ENCODE peak calls at places on chromosome 18, in four cellular contexts. V, M, B and H are unnamed samples. For H3K27me3, the result is how much of the 10 kb centered on the place peaks cover.

GRCh38 chr18:68489018-68489792 is 225.7 kb downstream of the TMX3 start:
- DNase-seq in V (no peak), M (no peak), B (no peak), H (no peak)

GRCh38 chr18:68840554-68841263 is 42.8 kb downstream of the CCDC102B start:
- DNase-seq in V (no peak), M (peak), B (no peak), H (no peak)

GRCh38 chr18:34697891-34698290 is 12.2 kb upstream of the DTNA start:
- DNase-seq in V (no peak), M (no peak), B (no peak), H (no peak)

GRCh38 chr18:23883277-23883790 is 131.2 kb upstream of the TTC39C start:
- DNase-seq in V (no peak), M (no peak), B (no peak), H (no peak)

GRCh38 chr18:46920067-46920466 is 2.7 kb downstream of the KATNAL2 start:
- DNase-seq in V (no peak), M (no peak), B (no peak), H (no peak)

GRCh38 chr18:51153659-51154371 is 43.7 kb downstream of the MEX3C start:
- DNase-seq in V (peak), M (peak), B (no peak), H (no peak)

GRCh38 chr18:62102221-62102620 is 84.6 kb downstream of the PIGN start:
- DNase-seq in V (no peak), M (no peak), B (no peak), H (no peak)

GRCh38 chr18:22745966-22746365 is 187.2 kb upstream of the RBBP8 start:
- DNase-seq in V (no peak), M (no peak), B (no peak), H (no peak)

GRCh38 chr18:61948842-61949438 is 56.1 kb upstream of the RNF152 start:
- DNase-seq in V (no peak), M (no peak), B (no peak), H (no peak)

GRCh38 chr18:25077933-25078707 is 273.8 kb downstream of the ZNF521 start:
- DNase-seq in V (no peak), M (no peak), B (no peak), H (no peak)

GRCh38 chr18:54206447-54206846 is 18.0 kb downstream of the MBD2 start:
- DNase-seq in V (no peak), M (no peak), B (no peak), H (no peak)

GRCh38 chr18:3593381-3593903 is 143.5 kb downstream of the TGIF1 start:
- DNase-seq in V (no peak), M (peak), B (no peak), H (no peak)

GRCh38 chr18:2348003-2348402 is 223.3 kb downstream of the METTL4 start:
- DNase-seq in V (no peak), M (no peak), B (no peak), H (no peak)

GRCh38 chr18:70132999-70133398 is 72.5 kb downstream of the RTTN start:
- DNase-seq in V (no peak), M (no peak), B (no peak), H (no peak)

GRCh38 chr18:39701839-39702238 is 2136.2 kb upstream of the CELF4 start:
- DNase-seq in V (no peak), M (no peak), B (no peak), H (no peak)

GRCh38 chr18:38575648-38576047 is 1010.0 kb upstream of the CELF4 start:
- DNase-seq in V (peak), M (no peak), B (no peak), H (no peak)

GRCh38 chr18:5469340-5469739 is 74.5 kb downstream of the EPB41L3 start:
- DNase-seq in V (no peak), M (no peak), B (no peak), H (no peak)

GRCh38 chr18:22026362-22026761 is 143.0 kb upstream of the GATA6 start:
- DNase-seq in V (no peak), M (no peak), B (no peak), H (no peak)

GRCh38 chr18:731185-731584 is 18.8 kb upstream of the ENOSF1 start:
- DNase-seq in V (no peak), M (no peak), B (no peak), H (no peak)

GRCh38 chr18:13437801-13438506 is 219.4 kb downstream of the LDLRAD4 start:
- DNase-seq in V (peak), M (no peak), B (no peak), H (no peak)

GRCh38 chr18:63213936-63214671 is 105.5 kb downstream of the BCL2 start:
- DNase-seq in V (no peak), M (no peak), B (no peak), H (no peak)

GRCh38 chr18:69490813-69491212 is 90.1 kb downstream of the DOK6 start:
- DNase-seq in V (no peak), M (no peak), B (no peak), H (no peak)

GRCh38 chr18:46408334-46408987 is 248.6 kb downstream of the LOXHD1 start:
- DNase-seq in V (no peak), M (peak), B (no peak), H (no peak)

GRCh38 chr18:68417166-68417776 is 297.6 kb downstream of the TMX3 start:
- DNase-seq in V (no peak), M (no peak), B (no peak), H (no peak)

GRCh38 chr18:70907673-70908072 is 618.8 kb downstream of the SOCS6 start:
- DNase-seq in V (no peak), M (no peak), B (no peak), H (no peak)

GRCh38 chr18:50340078-50340477 is 34.8 kb upstream of the SKA1 start:
- DNase-seq in V (no peak), M (no peak), B (no peak), H (no peak)

GRCh38 chr18:13219576-13219975 is 1.0 kb downstream of the LDLRAD4 start:
- DNase-seq in V (no peak), M (no peak), B (no peak), H (no peak)

GRCh38 chr18:55380574-55380973 is 207.4 kb downstream of the TCF4 start:
- DNase-seq in V (no peak), M (no peak), B (no peak), H (no peak)

GRCh38 chr18:50338676-50339075 is 36.2 kb upstream of the SKA1 start:
- DNase-seq in V (no peak), M (no peak), B (no peak), H (no peak)

GRCh38 chr18:54444309-54444914 is 86.7 kb downstream of the C18orf54 start:
- DNase-seq in V (no peak), M (peak), B (peak), H (no peak)

GRCh38 chr18:13262839-13263691 is 44.5 kb downstream of the LDLRAD4 start:
- DNase-seq in V (no peak), M (no peak), B (no peak), H (no peak)

GRCh38 chr18:903703-904102 is 968 bp upstream of the ADCYAP1 start:
- DNase-seq in V (no peak), M (peak), B (peak), H (peak)

GRCh38 chr18:5414546-5414945 is 119.0 kb upstream of the ZBTB14 start:
- DNase-seq in V (no peak), M (no peak), B (no peak), H (no peak)

GRCh38 chr18:65750421-65751144 is at the start of gene CDH7:
- DNase-seq in V (no peak), M (no peak), B (no peak), H (peak)

GRCh38 chr18:3321133-3321812 is 59.3 kb downstream of the MYL12B start:
- DNase-seq in V (no peak), M (no peak), B (no peak), H (no peak)

GRCh38 chr18:44564922-44565321 is 115.8 kb upstream of the SETBP1 start:
- DNase-seq in V (no peak), M (no peak), B (no peak), H (no peak)

GRCh38 chr18:53698907-53699306 is 525.6 kb downstream of the MBD2 start:
- DNase-seq in V (no peak), M (peak), B (peak), H (peak)

GRCh38 chr18:78978336-78979057 is 1.1 kb upstream of the SALL3 start:
- DNase-seq in V (no peak), M (no peak), B (no peak), H (no peak)
- H3K27me3 ChIP-seq in V (under half), M (half or more), B (half or more), H (half or more)

GRCh38 chr18:59282341-59282740 is 9.1 kb upstream of the RAX start:
- DNase-seq in V (no peak), M (no peak), B (no peak), H (no peak)

GRCh38 chr18:59276047-59276446 is 2.8 kb upstream of the RAX start:
- DNase-seq in V (no peak), M (no peak), B (no peak), H (no peak)

GRCh38 chr18:59275406-59275949 is 2.2 kb upstream of the RAX start:
- DNase-seq in V (no peak), M (no peak), B (no peak), H (no peak)

GRCh38 chr18:59279722-59280121 is 6.5 kb upstream of the RAX start:
- DNase-seq in V (no peak), M (no peak), B (no peak), H (no peak)

GRCh38 chr18:59279193-59279592 is 5.9 kb upstream of the RAX start:
- DNase-seq in V (no peak), M (no peak), B (no peak), H (no peak)
- H3K27me3 ChIP-seq in V (under half), M (half or more), B (half or more), H (half or more)

GRCh38 chr18:10928971-10929373 is 220.4 kb downstream of the PIEZO2 start:
- DNase-seq in V (no peak), M (no peak), B (no peak), H (no peak)

GRCh38 chr18:10926565-10927194 is 222.7 kb downstream of the PIEZO2 start:
- DNase-seq in V (no peak), M (no peak), B (no peak), H (no peak)

GRCh38 chr18:10927980-10928605 is 221.3 kb downstream of the PIEZO2 start:
- DNase-seq in V (no peak), M (no peak), B (no peak), H (no peak)

GRCh38 chr18:10927290-10927979 is 221.9 kb downstream of the PIEZO2 start:
- DNase-seq in V (no peak), M (no peak), B (peak), H (no peak)

GRCh38 chr18:10930078-10930477 is 219.3 kb downstream of the PIEZO2 start:
- DNase-seq in V (no peak), M (no peak), B (no peak), H (no peak)
- H3K27me3 ChIP-seq in V (under half), M (under half), B (under half), H (under half)

GRCh38 chr18:11669948-11670275 is 19.2 kb upstream of the GNAL start:
- DNase-seq in V (no peak), M (no peak), B (no peak), H (no peak)

GRCh38 chr18:11669271-11669947 is 19.7 kb upstream of the GNAL start:
- DNase-seq in V (no peak), M (no peak), B (no peak), H (no peak)

GRCh38 chr18:11666831-11667230 is 22.2 kb upstream of the GNAL start:
- DNase-seq in V (no peak), M (no peak), B (no peak), H (no peak)

GRCh38 chr18:11667578-11667977 is 21.5 kb upstream of the GNAL start:
- DNase-seq in V (no peak), M (no peak), B (no peak), H (no peak)

GRCh38 chr18:11668441-11669169 is 20.5 kb upstream of the GNAL start:
- DNase-seq in V (no peak), M (no peak), B (no peak), H (no peak)
- H3K27me3 ChIP-seq in V (under half), M (under half), B (under half), H (under half)

GRCh38 chr18:48455555-48456478 is 46.6 kb upstream of the ZBTB7C start:
- DNase-seq in V (peak), M (peak), B (no peak), H (no peak)
- H3K27me3 ChIP-seq in V (under half), M (under half), B (under half), H (under half)

DNA sequence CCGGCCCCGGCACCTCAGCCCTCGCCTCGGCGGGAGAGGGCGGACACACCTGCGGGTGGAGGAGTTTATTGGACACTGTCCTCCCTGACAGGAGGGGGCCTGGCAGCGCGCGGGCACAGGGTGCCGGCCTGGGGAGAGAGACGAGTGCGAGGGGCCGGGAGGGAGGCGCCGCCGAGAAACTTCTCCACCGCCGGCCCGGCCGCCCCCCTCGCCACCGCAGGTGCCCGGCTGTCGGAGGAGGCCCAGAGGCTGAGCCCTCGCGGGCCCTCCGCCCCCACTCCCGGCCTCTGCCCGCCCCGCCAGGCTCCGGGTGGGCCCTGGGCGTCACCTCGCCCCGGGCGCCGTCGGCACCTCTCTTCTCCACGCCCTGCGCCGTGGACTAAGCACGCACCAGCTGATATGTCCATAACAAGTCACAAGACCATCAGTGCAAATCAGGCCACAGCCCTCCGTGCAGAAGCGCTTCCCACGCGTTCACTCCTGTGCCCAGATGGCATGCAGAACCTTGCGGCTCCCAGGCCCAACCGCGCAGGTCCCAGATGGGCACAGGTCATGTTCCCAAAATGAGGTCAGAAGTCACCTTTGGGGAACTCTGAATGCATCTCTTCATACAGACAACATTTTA is 311.2 kb downstream of the CELF4 start:
- DNase-seq in V (no peak), M (no peak), B (no peak), H (no peak)
- H3K27me3 ChIP-seq in V (under half), M (half or more), B (half or more), H (half or more)

GRCh38 chr18:35771172-35771571 is 189.6 kb downstream of the GALNT1 start:
- DNase-seq in V (no peak), M (no peak), B (no peak), H (no peak)

GRCh38 chr18:35775887-35776286 is 194.3 kb downstream of the GALNT1 start:
- DNase-seq in V (no peak), M (no peak), B (no peak), H (no peak)

GRCh38 chr18:35770360-35770759 is 188.8 kb downstream of the GALNT1 start:
- DNase-seq in V (no peak), M (no peak), B (no peak), H (no peak)
- H3K27me3 ChIP-seq in V (under half), M (under half), B (under half), H (under half)

GRCh38 chr18:76493213-76494107 is 1.6 kb downstream of the ZNF516 start:
- DNase-seq in V (peak), M (peak), B (no peak), H (no peak)
- H3K27me3 ChIP-seq in V (under half), M (under half), B (under half), H (under half)

DNA sequence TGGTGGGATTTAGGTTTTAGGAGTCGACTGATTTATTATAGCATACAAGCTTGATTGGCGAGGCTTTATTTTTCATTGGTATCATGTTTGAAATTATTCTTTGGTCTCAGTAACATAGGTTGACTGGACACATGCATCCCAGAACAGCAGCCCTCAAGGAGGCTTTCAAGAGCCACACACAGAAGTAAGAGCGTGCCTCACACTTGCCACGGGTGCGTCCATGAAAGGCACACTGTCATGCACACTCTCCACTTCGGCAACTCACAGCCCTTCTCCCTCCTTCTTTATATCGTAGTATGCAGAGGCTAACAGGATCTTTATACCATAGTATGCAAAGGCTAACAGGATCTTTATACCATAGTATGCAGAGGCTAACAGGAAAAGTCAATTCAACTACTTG is 26.3 kb upstream of the ZNF516 start:
- DNase-seq in V (no peak), M (no peak), B (no peak), H (no peak)
- H3K27me3 ChIP-seq in V (under half), M (under half), B (under half), H (under half)

GRCh38 chr18:28176933-28177827 is at the start of gene CDH2:
- DNase-seq in V (no peak), M (no peak), B (peak), H (peak)
- H3K27me3 ChIP-seq in V (under half), M (half or more), B (under half), H (half or more)